ENCODE peak calls at places on chromosomes 12 and 14, in nine cellular contexts. T is lower lobe of right lung; H is esophagus muscularis mucosa; Q is thyroid gland; C is CD8-positive, alpha-beta memory T cell; X is thoracic aorta; D is pancreas; W is astrocyte of the spinal cord; Y is right lobe of liver. U is an unnamed sample.

GRCh38 chr12:111268738-111269572 is 99.9 kb downstream of the PHETA1 start:
- DNase-seq in Y (no peak), Q (no peak), X (no peak), T (no peak), W (no peak), D (no peak), H (no peak), C (no peak), U (no peak)

GRCh38 chr12:12714276-12715001 is 2.7 kb upstream of the CDKN1B start:
- DNase-seq in Y (peak), X (no peak), Q (peak), T (peak), H (peak), C (peak), W (peak), D (peak), U (no peak)

GRCh38 chr12:16670456-16671050 is 64.6 kb upstream of the LMO3 start:
- DNase-seq in T (no peak), C (no peak), W (peak), Q (no peak), Y (no peak), X (no peak), D (no peak), H (no peak), U (no peak)

GRCh38 chr14:56199095-56199975 is 81.1 kb downstream of the PELI2 start:
- DNase-seq in H (peak), Y (no peak), W (peak), X (no peak), T (no peak), D (no peak), Q (peak), C (no peak), U (no peak)

GRCh38 chr14:101471723-101472517 is 89.4 kb upstream of the DIO3 start:
- DNase-seq in H (no peak), D (no peak), X (no peak), Y (no peak), T (no peak), Q (no peak), C (no peak), W (no peak), U (no peak)

GRCh38 chr14:51908086-51908485 is 47.7 kb downstream of the GNG2 start:
- DNase-seq in H (peak), W (no peak), C (no peak), X (no peak), Q (no peak), T (no peak), D (no peak), Y (no peak), U (no peak)

GRCh38 chr12:132505852-132506219 is 15.9 kb downstream of the FBRSL1 start:
- DNase-seq in Y (no peak), D (no peak), T (no peak), H (no peak), Q (no peak), X (no peak), C (no peak), W (no peak), U (no peak)

GRCh38 chr14:104976198-104977007 is 1.8 kb downstream of the AHNAK2 start:
- DNase-seq in C (peak), W (peak), D (peak), X (no peak), Y (peak), Q (peak), T (peak), H (no peak), U (no peak)

GRCh38 chr12:112408621-112409020 is 784 bp downstream of the RPL6 start:
- DNase-seq in H (no peak), X (no peak), Y (no peak), D (no peak), T (no peak), Q (no peak), W (no peak), C (peak), U (no peak)

GRCh38 chr14:64841121-64841611 is 38.5 kb downstream of the SPTB start:
- DNase-seq in X (no peak), D (no peak), C (no peak), T (no peak), Q (no peak), W (peak), Y (no peak), H (no peak), U (no peak)

GRCh38 chr14:105503296-105503640 is 12.2 kb downstream of the TEDC1 start:
- DNase-seq in W (no peak), T (no peak), C (peak), X (no peak), D (no peak), Y (no peak), Q (no peak), H (no peak), U (no peak)

GRCh38 chr14:69483765-69484443 is 624 bp upstream of the PLEKHD1 start:
- DNase-seq in Y (peak), W (peak), T (no peak), D (peak), H (no peak), C (no peak), Q (peak), X (no peak), U (no peak)

GRCh38 chr12:53623526-53623925 is 2.7 kb downstream of the ATF7 start:
- DNase-seq in X (no peak), T (no peak), Q (no peak), W (peak), C (no peak), Y (no peak), H (no peak), D (no peak), U (no peak)

GRCh38 chr12:1791104-1791927 is 29.0 kb upstream of the LRTM2 start:
- DNase-seq in Y (no peak), W (peak), H (peak), Q (peak), X (no peak), D (no peak), T (peak), C (peak), U (no peak)

GRCh38 chr14:75542585-75543091 is 20.4 kb downstream of the BATF start:
- DNase-seq in W (no peak), H (no peak), X (peak), D (no peak), T (peak), Q (peak), Y (peak), C (peak), U (no peak)

GRCh38 chr14:92040431-92041040 is 677 bp upstream of the TRIP11 start:
- DNase-seq in D (no peak), Q (peak), T (no peak), C (no peak), W (peak), X (no peak), Y (no peak), H (peak), U (no peak)

GRCh38 chr12:92991134-92991533 is 62.0 kb upstream of the EEA1 start:
- DNase-seq in T (no peak), H (no peak), W (no peak), Y (no peak), Q (no peak), C (no peak), D (no peak), X (no peak), U (no peak)

GRCh38 chr12:9731797-9732196 is 1.1 kb downstream of the CLECL1 start:
- DNase-seq in W (no peak), Y (no peak), H (no peak), C (no peak), X (no peak), T (no peak), Q (no peak), D (no peak), U (no peak)

GRCh38 chr12:9730011-9730410 is 2.9 kb downstream of the CLECL1 start:
- DNase-seq in D (no peak), X (no peak), C (no peak), W (no peak), Q (no peak), H (no peak), T (no peak), Y (no peak), U (no peak)

GRCh38 chr12:9729082-9729481 is 3.8 kb downstream of the CLECL1 start:
- DNase-seq in T (no peak), W (no peak), X (no peak), Q (no peak), C (no peak), H (no peak), D (no peak), Y (no peak), U (no peak)

GRCh38 chr12:9731393-9731792 is 1.5 kb downstream of the CLECL1 start:
- DNase-seq in C (no peak), X (no peak), D (no peak), W (no peak), H (no peak), T (no peak), Q (no peak), Y (no peak), U (no peak)

GRCh38 chr12:9730591-9730990 is 2.3 kb downstream of the CLECL1 start:
- DNase-seq in W (no peak), T (no peak), C (no peak), D (no peak), H (no peak), Y (no peak), X (no peak), Q (no peak), U (no peak)
- H3K4me3 ChIP-seq in W (no peak), T (no peak), C (no peak), D (no peak), H (no peak), Y (no peak), X (no peak), Q (no peak), U (no peak)

GRCh38 chr14:61281186-61281676 is at the start of gene TMEM30B:
- DNase-seq in D (peak), T (peak), W (no peak), H (no peak), Q (peak), C (peak), X (no peak), Y (peak), U (no peak)

GRCh38 chr14:61281911-61282310 is 773 bp upstream of the TMEM30B start:
- DNase-seq in D (no peak), H (no peak), X (no peak), Q (no peak), Y (no peak), C (no peak), W (no peak), T (no peak), U (no peak)

GRCh38 chr14:61280092-61280525 is 1.0 kb downstream of the TMEM30B start:
- DNase-seq in D (no peak), Q (no peak), W (no peak), X (no peak), H (peak), T (no peak), Y (peak), C (peak), U (no peak)

GRCh38 chr14:61282746-61283145 is 1.6 kb upstream of the TMEM30B start:
- DNase-seq in C (no peak), W (no peak), Y (no peak), H (no peak), Q (no peak), T (no peak), D (no peak), X (no peak), U (no peak)

GRCh38 chr14:61280526-61281185 is 482 bp downstream of the TMEM30B start:
- DNase-seq in Q (peak), X (no peak), D (peak), W (peak), T (peak), Y (peak), H (no peak), C (peak), U (no peak)
- H3K4me3 ChIP-seq in Q (peak), X (peak), D (peak), W (peak), T (peak), Y (peak), H (peak), C (peak), U (peak)

DNA sequence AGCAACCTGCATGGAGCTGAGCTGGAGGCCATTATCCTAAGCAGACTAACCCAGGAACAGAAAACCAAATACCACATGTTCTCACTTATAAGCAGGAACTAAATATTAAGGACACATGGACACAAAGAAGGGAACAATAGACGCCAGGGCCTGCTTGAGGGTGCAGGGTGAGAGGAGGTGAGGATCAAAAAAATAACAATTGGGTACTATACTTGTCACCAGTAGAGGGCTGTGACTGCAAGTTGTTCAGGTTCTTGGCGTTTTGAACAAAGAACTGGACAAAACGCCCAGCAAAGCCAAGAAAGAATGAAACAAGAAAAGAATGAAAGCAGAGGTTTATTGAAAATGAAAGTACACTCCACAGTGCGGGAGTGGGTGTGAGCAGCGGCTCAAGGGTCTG is 208.5 kb upstream of the NEDD1 start:
- DNase-seq in W (no peak), C (no peak), Y (no peak), X (no peak), D (no peak), Q (no peak), H (peak), T (no peak), U (no peak)
- H3K4me3 ChIP-seq in W (no peak), C (no peak), Y (no peak), X (no peak), D (no peak), Q (no peak), H (no peak), T (no peak), U (peak)

GRCh38 chr12:3427956-3428355 is 63.0 kb upstream of the PRMT8 start:
- DNase-seq in H (no peak), C (no peak), Y (no peak), T (no peak), D (no peak), Q (no peak), W (no peak), X (no peak), U (no peak)
- H3K4me3 ChIP-seq in H (no peak), C (no peak), Y (no peak), T (no peak), D (no peak), Q (no peak), W (no peak), X (no peak), U (no peak)

GRCh38 chr12:25194211-25194610 is 749 bp downstream of the DNAI7 start:
- DNase-seq in W (peak), C (no peak), D (no peak), T (no peak), Q (no peak), H (no peak), Y (no peak), X (no peak), U (no peak)
- H3K4me3 ChIP-seq in W (no peak), C (peak), D (peak), T (peak), Q (no peak), H (peak), Y (no peak), X (peak), U (peak)

DNA sequence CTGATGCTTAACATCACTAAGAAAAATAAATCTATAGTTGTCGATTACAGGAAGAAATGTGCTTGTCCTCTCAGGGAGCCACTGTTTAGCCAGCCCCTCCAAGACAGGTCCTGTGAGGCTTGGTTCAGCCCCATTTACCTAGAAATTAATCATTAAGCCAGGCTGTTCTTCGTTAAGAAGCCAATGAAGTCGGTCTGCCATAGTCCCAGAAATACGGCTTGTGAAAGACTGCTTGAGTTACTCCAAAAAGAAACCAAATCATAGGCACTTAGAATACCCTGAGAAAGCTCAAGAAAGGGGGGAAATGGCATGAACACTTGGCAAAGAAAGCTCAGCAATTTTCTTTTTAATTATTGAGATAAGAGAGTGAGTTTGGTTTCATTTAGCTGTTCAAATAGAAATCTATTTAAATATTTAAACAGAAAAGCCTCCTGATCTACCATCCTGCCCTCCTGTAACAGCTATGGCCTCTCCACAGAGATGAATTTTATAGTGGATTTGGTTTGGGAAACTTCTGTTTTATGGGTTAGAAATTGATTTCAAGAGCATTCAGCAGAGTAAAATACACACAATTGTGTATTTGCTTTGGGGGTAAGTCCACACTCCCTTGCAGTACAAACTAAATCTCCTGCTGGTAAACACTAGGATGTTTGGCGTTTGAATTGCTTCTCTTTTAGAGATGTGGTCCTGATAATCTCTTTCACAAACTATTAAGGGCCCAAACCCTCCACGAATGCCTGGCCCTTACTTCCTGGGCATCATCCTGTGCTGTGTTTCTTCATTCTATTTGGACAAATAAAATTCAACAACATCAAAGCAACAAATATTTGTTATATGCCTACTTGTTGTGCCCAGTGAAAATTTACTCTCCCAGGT is 234.4 kb downstream of the SEC23A start:
- DNase-seq in T (no peak), Q (no peak), Y (no peak), W (no peak), D (no peak), C (no peak), X (no peak), H (no peak), U (no peak)
- H3K4me3 ChIP-seq in T (no peak), Q (no peak), Y (peak), W (no peak), D (no peak), C (no peak), X (no peak), H (no peak), U (no peak)

U was measured in Panc1.